ENCODE peak calls at places on chromosomes 16 and 17, in seven cellular contexts. S, D, N, H, B, W and P are unnamed samples.

GRCh38 chr17:80068301-80069160 is 32.1 kb downstream of the CCDC40 start:
- DNase-seq in B (peak; percentile 64), D (no peak), S (no peak), W (no peak), H (peak; percentile 67), N (no peak), P (no peak)

GRCh38 chr17:21061158-21061835 is 18.5 kb upstream of the USP22 start:
- DNase-seq in H (no peak), W (no peak), N (no peak), D (no peak), S (no peak), B (no peak), P (no peak)

GRCh38 chr17:36188891-36189306 is 7.7 kb downstream of the CCL3L1 start:
- DNase-seq in N (no peak), B (no peak), H (no peak), W (no peak), D (no peak), S (no peak), P (no peak)

GRCh38 chr17:29760771-29761682 is 138.3 kb upstream of the CORO6 start:
- DNase-seq in W (peak; percentile 92), H (peak; percentile 59), N (peak; percentile 91), S (peak; percentile 95), D (peak; percentile 85), B (peak; percentile 94), P (peak; percentile 95)

GRCh38 chr17:82878545-82878944 is 38.7 kb upstream of the ZNF750 start:
- DNase-seq in S (no peak), N (no peak), W (no peak), H (no peak), B (no peak), D (no peak), P (no peak)

GRCh38 chr16:51097729-51098128 is 53.3 kb downstream of the SALL1 start:
- DNase-seq in D (no peak), S (no peak), N (no peak), H (no peak), W (no peak), B (no peak), P (no peak)

GRCh38 chr16:67116388-67117311 is 6.9 kb downstream of the PHAF1 start:
- DNase-seq in B (no peak), H (no peak), S (no peak), W (no peak), D (no peak), N (no peak), P (no peak)

GRCh38 chr16:25210758-25211157 is 6.0 kb upstream of the AQP8 start:
- DNase-seq in B (no peak), W (no peak), D (no peak), S (no peak), N (no peak), H (peak; percentile 84), P (no peak)

GRCh38 chr17:39673335-39674081 is 5.3 kb downstream of the PNMT start:
- DNase-seq in B (no peak), D (no peak), W (no peak), N (no peak), S (no peak), H (no peak), P (no peak)

GRCh38 chr17:80512233-80512632 is 32.4 kb upstream of the RPTOR start:
- DNase-seq in H (no peak), W (no peak), D (no peak), S (no peak), B (no peak), N (no peak), P (no peak)

GRCh38 chr16:8931864-8932263 is 31.8 kb downstream of the USP7 start:
- DNase-seq in B (peak; percentile 67), W (peak; percentile 37), H (peak; percentile 42), N (peak; percentile 49), D (peak; percentile 49), S (no peak), P (peak; percentile 51)

GRCh38 chr17:78223061-78223460 is 8.4 kb upstream of the TMEM235 start:
- DNase-seq in W (no peak), H (no peak), N (no peak), B (no peak), S (no peak), D (no peak), P (no peak)

GRCh38 chr16:55328611-55329569 is 4.9 kb downstream of the IRX6 start:
- DNase-seq in B (no peak), D (no peak), N (no peak), H (no peak), S (no peak), W (no peak), P (no peak)